ENCODE peak calls at places on chromosomes 7 and 10, in ten cellular contexts. E, K, Z, L, M, O, B, R, V and J are unnamed samples.

GRCh38 chr7:66921396-66921917 is 432 bp downstream of the TMEM248 start:
- DNase-seq in E (no peak), K (peak; percentile 94), Z (no peak), L (no peak), M (peak; percentile 78), O (peak; percentile 34), B (no peak), R (peak; percentile 68), V (peak; percentile 55), J (no peak)

GRCh38 chr10:68235591-68235990 is 3.7 kb upstream of the ATOH7 start:
- DNase-seq in E (no peak), K (no peak), Z (no peak), L (no peak), M (no peak), O (no peak), B (no peak), R (no peak), V (no peak), J (no peak)

GRCh38 chr10:95841711-95842498 is 65.9 kb upstream of the CC2D2B start:
- DNase-seq in E (no peak), K (peak; percentile 22), Z (no peak), L (no peak), M (no peak), O (no peak), B (no peak), R (peak; percentile 37), V (no peak), J (peak; percentile 38)

GRCh38 chr7:122135275-122135674 is 8.8 kb downstream of the AASS start:
- DNase-seq in E (no peak), K (no peak), Z (no peak), L (no peak), M (no peak), O (no peak), B (no peak), R (no peak), V (no peak), J (no peak)

GRCh38 chr10:93493162-93493561 is 3.2 kb upstream of the CEP55 start:
- DNase-seq in E (no peak), K (no peak), Z (no peak), L (no peak), M (no peak), O (no peak), B (no peak), R (no peak), V (no peak), J (no peak)

GRCh38 chr7:147406521-147407115 is 1183.9 kb upstream of the C7orf33 start:
- DNase-seq in E (no peak), K (peak; percentile 44), Z (no peak), L (no peak), M (no peak), O (no peak), B (no peak), R (no peak), V (no peak), J (no peak)

GRCh38 chr10:112314822-112315474 is 31.7 kb downstream of the TECTB start:
- DNase-seq in E (peak; percentile 63), K (peak; percentile 91), Z (peak; percentile 70), L (peak; percentile 72), M (peak; percentile 93), O (peak; percentile 65), B (peak; percentile 80), R (peak; percentile 88), V (peak; percentile 82), J (peak; percentile 63)

GRCh38 chr7:117631652-117632051 is 151.8 kb downstream of the CFTR start:
- DNase-seq in E (no peak), K (no peak), Z (no peak), L (no peak), M (no peak), O (no peak), B (no peak), R (no peak), V (no peak), J (no peak)

GRCh38 chr7:3300221-3300650 is 816 bp upstream of the SDK1 start:
- DNase-seq in E (no peak), K (no peak), Z (no peak), L (no peak), M (peak; percentile 75), O (no peak), B (no peak), R (peak; percentile 36), V (no peak), J (no peak)

GRCh38 chr10:100912013-100912608 is 652 bp upstream of the SLF2 start:
- DNase-seq in E (no peak), K (no peak), Z (no peak), L (no peak), M (no peak), O (no peak), B (no peak), R (no peak), V (no peak), J (no peak)

GRCh38 chr7:155954550-155955366 is 142.5 kb upstream of the SHH start:
- DNase-seq in E (no peak), K (no peak), Z (no peak), L (no peak), M (no peak), O (no peak), B (no peak), R (no peak), V (no peak), J (no peak)

GRCh38 chr7:116438274-116438673 is 61.3 kb upstream of the CAV2 start:
- DNase-seq in E (no peak), K (peak; percentile 30), Z (no peak), L (no peak), M (no peak), O (no peak), B (no peak), R (peak; percentile 34), V (no peak), J (no peak)

GRCh38 chr7:5429857-5430611 is 6.4 kb upstream of the TNRC18 start:
- DNase-seq in E (no peak), K (peak; percentile 94), Z (peak; percentile 56), L (peak; percentile 84), M (peak; percentile 78), O (peak; percentile 53), B (peak; percentile 64), R (peak; percentile 30), V (no peak), J (no peak)
- H3K4me3 ChIP-seq in E (peak overlapping the region; percentile 95), K (peak overlapping the region; percentile 96), Z (peak overlapping the region; percentile 100), L (peak overlapping the region; percentile 62), M (no peak overlapping the region), O (peak overlapping the region; percentile 68), B (peak overlapping the region; percentile 96), R (no peak overlapping the region), V (peak overlapping the region; percentile 93), J (no peak overlapping the region)

DNA sequence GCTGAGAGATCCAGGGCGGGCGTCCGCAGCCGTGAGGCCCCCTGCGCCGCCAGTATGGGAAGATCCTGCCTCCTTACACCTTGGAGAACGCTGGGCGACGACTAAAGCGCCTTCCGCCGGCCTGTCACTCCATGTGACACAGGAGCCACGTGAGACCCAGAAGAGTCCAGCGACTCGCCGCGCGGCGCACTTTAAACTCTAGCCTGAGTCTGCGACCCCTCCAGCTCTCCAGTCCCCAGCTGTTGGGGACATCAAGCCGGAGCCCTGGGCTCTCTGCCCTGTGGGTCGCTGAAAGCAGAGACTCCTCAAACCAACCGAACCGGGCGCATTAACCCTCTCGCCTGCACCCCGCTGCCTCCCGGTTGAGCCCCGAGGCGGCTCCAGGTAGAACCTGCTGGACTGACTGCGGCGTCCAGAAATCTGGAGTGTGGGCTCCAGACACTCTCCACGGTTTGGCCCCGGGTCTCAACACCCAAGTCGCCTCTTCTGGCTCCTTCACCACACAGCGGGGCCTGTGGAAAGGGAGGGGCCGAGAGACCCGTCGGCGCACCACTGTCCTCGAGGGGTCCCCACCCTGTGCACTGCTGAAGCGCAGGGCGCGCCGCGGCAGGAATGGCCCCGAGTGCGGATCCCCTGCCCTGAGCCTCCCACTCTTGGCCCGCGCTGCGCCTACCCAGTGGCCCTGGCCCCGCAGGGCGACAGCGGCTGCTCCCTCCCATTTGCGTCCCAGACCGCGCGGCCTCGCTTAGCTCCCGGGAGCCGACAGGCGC is 1.8 kb upstream of the SFMBT2 start:
- DNase-seq in E (peak; percentile 45), K (no peak), Z (peak; percentile 45), L (peak; percentile 51), M (peak; percentile 81), O (peak; percentile 60), B (peak; percentile 68), R (peak; percentile 45), V (peak; percentile 73), J (no peak)
- H3K4me3 ChIP-seq in E (peak overlapping the region; percentile 81), K (no peak overlapping the region), Z (peak overlapping the region; percentile 92), L (no peak overlapping the region), M (no peak overlapping the region), O (peak overlapping the region; percentile 65), B (peak overlapping the region; percentile 74), R (no peak overlapping the region), V (peak overlapping the region; percentile 23), J (no peak overlapping the region)

GRCh38 chr10:21494221-21495001 is 31.1 kb downstream of the SKIDA1 start:
- DNase-seq in E (no peak), K (peak; percentile 85), Z (peak; percentile 50), L (no peak), M (peak; percentile 84), O (peak; percentile 52), B (peak; percentile 58), R (no peak), V (no peak), J (no peak)

GRCh38 chr10:21495686-21496284 is 29.7 kb downstream of the SKIDA1 start:
- DNase-seq in E (peak; percentile 79), K (peak; percentile 99), Z (peak; percentile 85), L (peak; percentile 76), M (peak; percentile 96), O (peak; percentile 81), B (peak; percentile 89), R (peak; percentile 87), V (peak; percentile 77), J (peak; percentile 81)

GRCh38 chr10:21496285-21497176 is 29.0 kb downstream of the SKIDA1 start:
- DNase-seq in E (no peak), K (peak; percentile 93), Z (peak; percentile 46), L (peak; percentile 72), M (peak; percentile 85), O (peak; percentile 59), B (peak; percentile 63), R (peak; percentile 57), V (no peak), J (peak; percentile 77)

GRCh38 chr10:21493841-21494220 is 31.7 kb downstream of the SKIDA1 start:
- DNase-seq in E (no peak), K (peak; percentile 73), Z (no peak), L (no peak), M (peak; percentile 47), O (no peak), B (no peak), R (no peak), V (no peak), J (no peak)

GRCh38 chr10:21495002-21495685 is 30.3 kb downstream of the SKIDA1 start:
- DNase-seq in E (no peak), K (peak; percentile 77), Z (no peak), L (no peak), M (peak; percentile 75), O (no peak), B (no peak), R (no peak), V (no peak), J (no peak)
- H3K4me3 ChIP-seq in E (peak overlapping the region; percentile 84), K (peak overlapping the region; percentile 90), Z (peak overlapping the region; percentile 88), L (peak overlapping the region; percentile 59), M (peak overlapping the region; percentile 72), O (peak overlapping the region; percentile 77), B (peak overlapping the region; percentile 79), R (peak overlapping the region; percentile 47), V (peak overlapping the region; percentile 69), J (peak overlapping the region; percentile 76)

DNA sequence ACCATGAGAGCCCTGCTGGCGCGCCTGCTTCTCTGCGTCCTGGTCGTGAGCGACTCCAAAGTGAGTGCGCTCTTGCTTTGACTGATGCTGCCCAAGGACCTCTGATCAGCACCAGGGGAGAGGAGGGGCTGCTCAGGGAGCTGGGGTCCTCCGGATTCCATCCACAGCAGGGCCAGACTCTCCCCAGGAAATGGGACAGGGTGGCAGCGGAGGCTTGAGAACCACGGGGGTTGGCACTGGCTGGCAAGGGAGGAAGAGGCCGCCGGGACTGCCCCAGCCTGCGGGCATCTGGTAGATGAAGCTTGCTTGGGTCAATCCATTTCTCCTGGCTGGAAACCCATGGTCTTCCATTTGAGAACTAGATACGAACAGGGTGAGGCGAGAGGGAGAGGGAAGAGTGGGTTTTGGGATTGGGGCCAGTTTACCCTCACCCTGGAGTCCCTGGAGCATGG is 647 bp downstream of the PLAU start:
- DNase-seq in E (no peak), K (no peak), Z (no peak), L (no peak), M (peak; percentile 77), O (no peak), B (no peak), R (no peak), V (no peak), J (no peak)
- H3K4me3 ChIP-seq in E (peak overlapping the region; percentile 43), K (peak overlapping the region; percentile 77), Z (peak overlapping the region; percentile 89), L (peak overlapping the region; percentile 73), M (peak overlapping the region; percentile 50), O (peak overlapping the region; percentile 70), B (peak overlapping the region; percentile 71), R (peak overlapping the region; percentile 42), V (peak overlapping the region; percentile 67), J (peak overlapping the region; percentile 50)